ENCODE peak calls at places on chromosomes 2 and 18, in four cellular contexts. R, X, B and M are unnamed samples.

GRCh38 chr2:191866675-191867506 is 20.0 kb upstream of the CAVIN2 start:
- DNase-seq in R (peak; percentile 83), X (peak; percentile 100), B (peak; percentile 91), M (no peak)

GRCh38 chr18:47528343-47528742 is 276.9 kb upstream of the SKOR2 start:
- DNase-seq in R (no peak), X (no peak), B (no peak), M (no peak)

GRCh38 chr18:59993560-59993959 is 93.8 kb downstream of the PMAIP1 start:
- DNase-seq in R (no peak), X (no peak), B (no peak), M (no peak)

GRCh38 chr2:62505649-62506420 is at the start of gene TMEM17:
- DNase-seq in R (peak; percentile 77), X (no peak), B (peak; percentile 94), M (peak; percentile 68)

GRCh38 chr2:185892484-185892883 is 153.9 kb downstream of the FSIP2 start:
- DNase-seq in R (no peak), X (no peak), B (no peak), M (no peak)

GRCh38 chr18:56386856-56387255 is 251.5 kb downstream of the TXNL1 start:
- DNase-seq in R (no peak), X (no peak), B (no peak), M (no peak)

GRCh38 chr2:126723281-126723815 is 67.4 kb downstream of the GYPC start:
- DNase-seq in R (no peak), X (no peak), B (no peak), M (no peak)

GRCh38 chr2:191178806-191179514 is 28.2 kb upstream of the STAT4 start:
- DNase-seq in R (no peak), X (no peak), B (peak; percentile 58), M (no peak)

GRCh38 chr2:7203056-7203467 is 285.9 kb downstream of the RNF144A start:
- DNase-seq in R (no peak), X (peak; percentile 49), B (peak; percentile 74), M (peak; percentile 78)

GRCh38 chr2:8647462-8647857 is 34.4 kb upstream of the ID2 start:
- DNase-seq in R (no peak), X (no peak), B (no peak), M (no peak)

GRCh38 chr18:3177902-3178687 is 41.7 kb downstream of the MYOM1 start:
- DNase-seq in R (no peak), X (no peak), B (no peak), M (peak; percentile 88)

GRCh38 chr18:47968006-47968676 is 37.7 kb upstream of the SMAD2 start:
- DNase-seq in R (no peak), X (no peak), B (no peak), M (peak; percentile 81)

GRCh38 chr2:144516417-144516980 is 3.4 kb downstream of the ZEB2 start:
- DNase-seq in R (no peak), X (no peak), B (no peak), M (peak; percentile 73)

GRCh38 chr2:205020673-205021072 is 475.4 kb downstream of the PARD3B start:
- DNase-seq in R (no peak), X (peak; percentile 13), B (no peak), M (no peak)

GRCh38 chr2:5959836-5960820 is 267.9 kb downstream of the SOX11 start:
- DNase-seq in R (no peak), X (no peak), B (no peak), M (no peak)

GRCh38 chr2:109604597-109604996 is 9.2 kb downstream of the SEPTIN10 start:
- DNase-seq in R (peak; percentile 77), X (no peak), B (peak; percentile 86), M (no peak)

GRCh38 chr2:230267556-230267955 is 42.0 kb downstream of the SP140 start:
- DNase-seq in R (no peak), X (no peak), B (no peak), M (no peak)

GRCh38 chr2:3145471-3146027 is 232.1 kb downstream of the EIPR1 start:
- DNase-seq in R (no peak), X (no peak), B (no peak), M (no peak)

GRCh38 chr2:64808092-64808491 is 154.4 kb upstream of the SERTAD2 start:
- DNase-seq in R (no peak), X (no peak), B (no peak), M (peak; percentile 76)

GRCh38 chr2:96647681-96648080 is 5.1 kb downstream of the FER1L5 start:
- DNase-seq in R (no peak), X (no peak), B (no peak), M (no peak)

GRCh38 chr2:192051533-192051932 is 143.2 kb downstream of the TMEFF2 start:
- DNase-seq in R (no peak), X (no peak), B (no peak), M (no peak)

GRCh38 chr18:71398530-71398929 is 1109.7 kb downstream of the SOCS6 start:
- DNase-seq in R (no peak), X (peak; percentile 1), B (peak; percentile 52), M (peak; percentile 49)

GRCh38 chr2:198546091-198546490 is 741.7 kb downstream of the PLCL1 start:
- DNase-seq in R (no peak), X (peak; percentile 10), B (no peak), M (no peak)

GRCh38 chr18:28175047-28175929 is 1.6 kb downstream of the CDH2 start:
- DNase-seq in R (no peak), X (peak; percentile 74), B (peak; percentile 35), M (no peak)

GRCh38 chr2:76270356-76270755 is 559.6 kb upstream of the GCFC2 start:
- DNase-seq in R (no peak), X (no peak), B (peak; percentile 7), M (no peak)

GRCh38 chr18:42087876-42088275 is 132.8 kb downstream of the PIK3C3 start:
- DNase-seq in R (no peak), X (no peak), B (no peak), M (no peak)

GRCh38 chr18:48842259-48843061 is 108.3 kb downstream of the SMAD7 start:
- DNase-seq in R (no peak), X (no peak), B (no peak), M (no peak)

GRCh38 chr2:20468549-20469500 is 22.0 kb downstream of the RHOB start:
- DNase-seq in R (peak; percentile 19), X (no peak), B (no peak), M (peak; percentile 36)

GRCh38 chr2:171404258-171404657 is 29.5 kb downstream of the METTL8 start:
- DNase-seq in R (peak; percentile 59), X (peak; percentile 46), B (peak; percentile 93), M (no peak)

GRCh38 chr2:26742053-26742770 is 21.9 kb upstream of the SLC35F6 start:
- DNase-seq in R (no peak), X (no peak), B (no peak), M (no peak)

GRCh38 chr2:159736048-159736447 is 23.7 kb downstream of the MARCHF7 start:
- DNase-seq in R (no peak), X (no peak), B (no peak), M (no peak)

GRCh38 chr2:229376866-229377265 is 105.8 kb upstream of the PID1 start:
- DNase-seq in R (no peak), X (no peak), B (peak; percentile 65), M (no peak)

GRCh38 chr2:188245230-188245629 is 46.4 kb upstream of the GULP1 start:
- DNase-seq in R (no peak), X (no peak), B (peak; percentile 56), M (no peak)

GRCh38 chr18:55999641-56000040 is 411.6 kb upstream of the TCF4 start:
- DNase-seq in R (no peak), X (no peak), B (no peak), M (no peak)

GRCh38 chr2:40367032-40367431 is 84.9 kb downstream of the SLC8A1 start:
- DNase-seq in R (no peak), X (no peak), B (no peak), M (no peak)

GRCh38 chr2:119523383-119523958 is 812 bp downstream of the SCTR start:
- DNase-seq in R (no peak), X (no peak), B (no peak), M (peak; percentile 6)
- H3K4me2 ChIP-seq in R (no peak overlapping the region), X (no peak overlapping the region), B (no peak overlapping the region), M (no peak overlapping the region)

GRCh38 chr18:63895190-63895589 is 7.7 kb downstream of the SERPINB2 start:
- DNase-seq in R (no peak), X (no peak), B (no peak), M (no peak)
- H3K4me2 ChIP-seq in R (no peak overlapping the region), X (no peak overlapping the region), B (no peak overlapping the region), M (no peak overlapping the region)

DNA sequence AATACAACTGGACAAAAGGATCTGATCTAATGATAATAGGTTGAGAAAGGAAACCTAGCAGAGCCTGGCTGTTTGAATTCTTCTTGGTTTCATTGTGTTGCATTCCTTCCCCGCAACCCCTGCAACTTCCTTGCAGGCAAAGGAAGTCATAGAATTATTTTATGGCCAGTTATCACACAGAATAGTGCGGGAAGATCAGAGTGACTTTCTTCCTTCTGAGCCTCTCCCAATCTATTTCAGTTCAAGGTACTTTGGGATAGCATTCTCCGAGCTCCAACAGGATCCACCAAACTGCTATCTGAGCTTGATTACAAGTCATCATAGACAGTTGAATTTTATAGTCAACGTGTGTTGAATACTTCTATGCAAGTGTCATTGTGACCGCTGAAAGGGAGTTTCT is 441.1 kb downstream of the DCC start:
- DNase-seq in R (no peak), X (no peak), B (no peak), M (no peak)
- H3K4me2 ChIP-seq in R (no peak overlapping the region), X (no peak overlapping the region), B (no peak overlapping the region), M (no peak overlapping the region)

DNA sequence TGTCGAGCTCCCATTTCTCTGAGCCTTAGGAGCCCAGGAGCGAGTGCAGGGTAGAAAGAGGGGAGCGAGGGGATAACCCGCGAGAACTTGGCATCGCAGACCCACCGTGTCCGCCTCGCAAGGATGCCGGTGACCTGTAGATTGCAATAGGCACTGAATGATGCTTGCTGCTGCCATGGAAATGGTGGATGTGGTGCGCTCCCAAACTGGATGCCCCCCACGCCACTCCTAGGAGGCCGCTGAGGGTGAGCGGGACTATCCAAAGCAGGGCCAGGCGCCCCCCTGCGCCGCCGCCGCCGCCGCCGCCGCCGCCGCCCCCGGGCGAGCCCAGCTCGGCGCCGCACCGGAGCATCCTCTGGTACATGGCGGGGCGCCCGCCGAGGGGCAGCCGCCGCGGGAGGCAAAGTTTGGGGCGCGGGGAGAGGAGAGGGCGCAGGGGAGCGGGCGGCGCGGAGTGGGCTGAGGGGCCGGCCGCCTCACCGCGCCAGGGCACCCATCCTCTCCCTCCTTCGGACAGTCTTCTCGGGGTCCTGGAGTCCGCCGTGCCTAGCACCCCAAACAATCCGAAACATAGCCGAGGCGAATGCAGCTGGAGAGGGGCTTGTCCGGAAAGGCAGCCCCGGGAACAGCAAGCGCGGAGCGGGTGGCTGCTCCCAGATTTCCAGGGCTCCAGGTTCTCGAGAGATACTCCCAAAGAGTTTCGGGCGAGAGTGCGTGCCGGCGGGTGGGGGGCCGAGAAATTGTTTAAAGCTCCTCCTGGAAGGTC is 685.2 kb downstream of the NRXN1 start:
- DNase-seq in R (no peak), X (no peak), B (no peak), M (no peak)
- H3K4me2 ChIP-seq in R (no peak overlapping the region), X (no peak overlapping the region), B (no peak overlapping the region), M (no peak overlapping the region)

GRCh38 chr2:197197808-197198409 is 112.7 kb downstream of the ANKRD44 start:
- DNase-seq in R (no peak), X (no peak), B (no peak), M (no peak)
- H3K4me2 ChIP-seq in R (no peak overlapping the region), X (no peak overlapping the region), B (no peak overlapping the region), M (peak overlapping the region; percentile 75)

GRCh38 chr2:33222309-33222708 is 254.1 kb upstream of the RASGRP3 start:
- DNase-seq in R (no peak), X (no peak), B (no peak), M (no peak)

GRCh38 chr2:33217431-33217830 is 259.0 kb upstream of the RASGRP3 start:
- DNase-seq in R (no peak), X (no peak), B (no peak), M (no peak)

GRCh38 chr2:33219850-33220275 is 256.6 kb upstream of the RASGRP3 start:
- DNase-seq in R (no peak), X (no peak), B (peak; percentile 46), M (no peak)

GRCh38 chr2:33221046-33221784 is 255.2 kb upstream of the RASGRP3 start:
- DNase-seq in R (no peak), X (no peak), B (no peak), M (no peak)

GRCh38 chr2:33220533-33220932 is 255.9 kb upstream of the RASGRP3 start:
- DNase-seq in R (no peak), X (no peak), B (no peak), M (no peak)
- H3K4me2 ChIP-seq in R (peak overlapping the region; percentile 30), X (no peak overlapping the region), B (no peak overlapping the region), M (no peak overlapping the region)